ENCODE peak calls at places on chromosomes 3 and 15, in five cellular contexts. B is activated CD4-positive, alpha-beta T cell treated with anti-CD3 and anti-CD28 coated beads for 48 hours; F is RWPE1; X is RWPE2; E is cardiac fibroblast. A is an unnamed sample.

GRCh38 chr3:53250453-53250852 is 5.4 kb downstream of the TKT start:
- DNase-seq in B (no peak), F (no peak), X (no peak), E (no peak), A (no peak)

GRCh38 chr15:40650479-40650878 is 44.5 kb upstream of the RAD51 start:
- DNase-seq in B (no peak), F (no peak), X (no peak), E (no peak), A (no peak)

GRCh38 chr3:100590114-100590839 is 19.1 kb upstream of the ADGRG7 start:
- DNase-seq in B (peak; percentile 71), F (peak; percentile 68), X (no peak), E (peak; percentile 89), A (peak; percentile 68)

GRCh38 chr3:35710554-35710953 is 71.2 kb downstream of the ARPP21 start:
- DNase-seq in B (no peak), F (no peak), X (no peak), E (no peak), A (no peak)

GRCh38 chr3:4736284-4736861 is 242.9 kb upstream of the BHLHE40 start:
- DNase-seq in B (no peak), F (peak; percentile 55), X (no peak), E (peak; percentile 45), A (no peak)

GRCh38 chr15:91857224-91857585 is 3.7 kb downstream of the SLCO3A1 start:
- DNase-seq in B (peak; percentile 24), F (no peak), X (no peak), E (no peak), A (no peak)

GRCh38 chr3:74978684-74979083 is 364.2 kb upstream of the CNTN3 start:
- DNase-seq in B (no peak), F (no peak), X (no peak), E (no peak), A (no peak)

GRCh38 chr3:129182390-129183180 is 1.1 kb downstream of the CNBP start:
- DNase-seq in B (peak; percentile 41), F (peak; percentile 24), X (no peak), E (peak; percentile 51), A (no peak)

GRCh38 chr15:67832031-67832551 is 6.8 kb downstream of the SKOR1 start:
- DNase-seq in B (no peak), F (no peak), X (peak; percentile 73), E (peak; percentile 55), A (peak; percentile 45)

GRCh38 chr3:55718475-55718874 is 231.4 kb upstream of the WNT5A start:
- DNase-seq in B (no peak), F (no peak), X (no peak), E (peak; percentile 47), A (peak; percentile 62)

GRCh38 chr15:25711164-25711563 is 152.0 kb downstream of the ATP10A start:
- DNase-seq in B (no peak), F (no peak), X (peak; percentile 51), E (no peak), A (no peak)

GRCh38 chr3:11556851-11557644 is 86.7 kb downstream of the VGLL4 start:
- DNase-seq in B (no peak), F (no peak), X (peak; percentile 30), E (peak; percentile 96), A (peak; percentile 65)

GRCh38 chr15:28876845-28877185 is 9.0 kb upstream of the APBA2 start:
- DNase-seq in B (no peak), F (no peak), X (peak; percentile 46), E (no peak), A (no peak)

A was measured in amniotic epithelial cell.